ENCODE peak calls at places on chromosomes 11 and 22, in nine cellular contexts. X, G, Q, A, W, D, N, Z and S are unnamed samples.

GRCh38 chr11:123129920-123130319 is 65.1 kb downstream of the CLMP start:
- DNase-seq in X (no peak), G (no peak), Q (peak), A (no peak), W (no peak), D (peak), N (no peak), Z (no peak), S (no peak)

GRCh38 chr22:39388261-39389011 is 11.1 kb upstream of the TAB1 start:
- DNase-seq in X (peak), G (peak), Q (peak), A (peak), W (peak), D (peak), N (no peak), Z (peak), S (peak)

GRCh38 chr11:134538793-134539192 is 126.8 kb upstream of the B3GAT1 start:
- DNase-seq in X (no peak), G (no peak), Q (no peak), A (no peak), W (no peak), D (no peak), N (no peak), Z (no peak), S (no peak)

GRCh38 chr22:19770349-19771220 is 10.0 kb downstream of the TBX1 start:
- DNase-seq in X (no peak), G (no peak), Q (no peak), A (no peak), W (no peak), D (no peak), N (no peak), Z (peak), S (peak)

GRCh38 chr22:41925783-41926460 is 684 bp downstream of the TNFRSF13C start:
- DNase-seq in X (peak), G (no peak), Q (peak), A (peak), W (peak), D (peak), N (peak), Z (peak), S (no peak)

GRCh38 chr22:33002035-33002434 is 56.1 kb downstream of the SYN3 start:
- DNase-seq in X (no peak), G (no peak), Q (no peak), A (no peak), W (no peak), D (no peak), N (no peak), Z (no peak), S (no peak)

GRCh38 chr22:27873476-27873875 is 45.6 kb downstream of the PITPNB start:
- DNase-seq in X (no peak), G (no peak), Q (no peak), A (no peak), W (no peak), D (no peak), N (no peak), Z (no peak), S (no peak)

GRCh38 chr11:62544521-62545436 is 1.8 kb downstream of the AHNAK start:
- DNase-seq in X (no peak), G (no peak), Q (no peak), A (no peak), W (no peak), D (no peak), N (no peak), Z (no peak), S (no peak)

GRCh38 chr11:130037058-130037457 is 32.6 kb upstream of the APLP2 start:
- DNase-seq in X (no peak), G (no peak), Q (peak), A (no peak), W (peak), D (peak), N (no peak), Z (no peak), S (no peak)

GRCh38 chr22:39496131-39496838 is 5.8 kb upstream of the MIEF1 start:
- DNase-seq in X (peak), G (no peak), Q (peak), A (peak), W (peak), D (peak), N (no peak), Z (no peak), S (peak)

GRCh38 chr11:112355726-112356125 is 95.1 kb upstream of the PLET1 start:
- DNase-seq in X (no peak), G (no peak), Q (peak), A (peak), W (no peak), D (peak), N (peak), Z (no peak), S (no peak)

GRCh38 chr11:101477926-101478325 is 105.9 kb downstream of the TRPC6 start:
- DNase-seq in X (no peak), G (no peak), Q (no peak), A (no peak), W (no peak), D (no peak), N (no peak), Z (no peak), S (no peak)

GRCh38 chr11:10540546-10540914 is 457 bp downstream of the RNF141 start:
- DNase-seq in X (no peak), G (no peak), Q (peak), A (no peak), W (peak), D (peak), N (peak), Z (no peak), S (no peak)

GRCh38 chr11:37449146-37449545 is 851.1 kb upstream of the RAG2 start:
- DNase-seq in X (no peak), G (no peak), Q (peak), A (no peak), W (no peak), D (peak), N (peak), Z (no peak), S (no peak)

GRCh38 chr11:27161071-27161470 is 120.5 kb downstream of the BBOX1 start:
- DNase-seq in X (no peak), G (no peak), Q (peak), A (no peak), W (no peak), D (peak), N (no peak), Z (no peak), S (no peak)

GRCh38 chr11:118921929-118922744 is 3.6 kb downstream of the BCL9L start:
- DNase-seq in X (no peak), G (no peak), Q (peak), A (no peak), W (peak), D (peak), N (no peak), Z (peak), S (no peak)

GRCh38 chr11:748007-748359 is 719 bp downstream of the TALDO1 start:
- DNase-seq in X (no peak), G (no peak), Q (peak), A (no peak), W (no peak), D (no peak), N (no peak), Z (peak), S (no peak)